ENCODE peak calls at places on chromosomes 2 and 18, in four cellular contexts. A is substantia nigra; W is nephron progenitor cell; M is activated effector memory CD4-positive, alpha-beta T cell treated with anti-CD3 and anti-CD28 coated beads, Interleukin-2, amount 50 U/mL, for 16 hours. G is an unnamed sample.

GRCh38 chr18:79629249-79629558 is 50.4 kb upstream of the CTDP1 start:
- DNase-seq in A (no peak), W (no peak), M (peak), G (no peak)

GRCh38 chr2:120862254-120863172 is 126.8 kb downstream of the GLI2 start:
- DNase-seq in M (peak), W (no peak), A (no peak), G (peak)

GRCh38 chr2:119352357-119352756 is 14.3 kb downstream of the C2orf76 start:
- DNase-seq in W (no peak), M (no peak), A (no peak), G (no peak)

GRCh38 chr2:155377178-155377780 is 678.8 kb downstream of the KCNJ3 start:
- DNase-seq in W (no peak), M (no peak), A (no peak), G (no peak)

GRCh38 chr18:24741961-24742738 is 281.7 kb downstream of the HRH4 start:
- DNase-seq in M (no peak), W (no peak), A (no peak), G (no peak)

GRCh38 chr2:175726213-175726612 is 275.9 kb downstream of the LNPK start:
- DNase-seq in M (no peak), W (no peak), A (no peak), G (no peak)

GRCh38 chr18:22477222-22477621 is 59.5 kb upstream of the CTAGE1 start:
- DNase-seq in M (no peak), A (no peak), W (no peak), G (no peak)

GRCh38 chr2:98379311-98380202 is 33.3 kb downstream of the CNGA3 start:
- DNase-seq in M (peak), W (no peak), A (no peak), G (no peak)